ENCODE peak calls at places on chromosomes 13 and 19, in four cellular contexts. One of them, this sample, is unnamed.

GRCh38 chr19:43594710-43595604 is 977 bp downstream of the IRGQ start:
- DNase-seq in hepatocyte: peak; percentile 90
- DNase-seq in mammary epithelial cell: peak; percentile 59
- DNase-seq in effector memory CD4-positive, alpha-beta T cell: peak; percentile 54
- DNase-seq in this sample: peak; percentile 75

GRCh38 chr13:57787058-57787791 is 155.7 kb downstream of the PCDH17 start:
- DNase-seq in hepatocyte: peak; percentile 4
- DNase-seq in mammary epithelial cell: no peak
- DNase-seq in effector memory CD4-positive, alpha-beta T cell: no peak
- DNase-seq in this sample: no peak

GRCh38 chr13:41812851-41813250 is 148.1 kb downstream of the VWA8 start:
- DNase-seq in hepatocyte: no peak
- DNase-seq in effector memory CD4-positive, alpha-beta T cell: no peak
- DNase-seq in mammary epithelial cell: no peak
- DNase-seq in this sample: no peak

GRCh38 chr19:15532779-15533521 is 24.6 kb downstream of the CYP4F22 start:
- DNase-seq in mammary epithelial cell: peak; percentile 47
- DNase-seq in effector memory CD4-positive, alpha-beta T cell: no peak
- DNase-seq in hepatocyte: no peak
- DNase-seq in this sample: no peak

GRCh38 chr13:100630564-100630963 is 42.0 kb upstream of the GGACT start:
- DNase-seq in mammary epithelial cell: no peak
- DNase-seq in hepatocyte: no peak
- DNase-seq in effector memory CD4-positive, alpha-beta T cell: no peak
- DNase-seq in this sample: no peak

GRCh38 chr13:111949311-111949710 is 117.6 kb upstream of the SOX1 start:
- DNase-seq in effector memory CD4-positive, alpha-beta T cell: no peak
- DNase-seq in mammary epithelial cell: no peak
- DNase-seq in hepatocyte: no peak
- DNase-seq in this sample: no peak

GRCh38 chr19:38990949-38991697 is 15.6 kb upstream of the FBXO17 start:
- DNase-seq in effector memory CD4-positive, alpha-beta T cell: no peak
- DNase-seq in hepatocyte: no peak
- DNase-seq in mammary epithelial cell: no peak
- DNase-seq in this sample: no peak

GRCh38 chr19:6712692-6713670 is 7.5 kb downstream of the C3 start:
- DNase-seq in hepatocyte: no peak
- DNase-seq in mammary epithelial cell: no peak
- DNase-seq in effector memory CD4-positive, alpha-beta T cell: no peak
- DNase-seq in this sample: no peak

GRCh38 chr13:86554066-86554465 is 754.8 kb upstream of the SLITRK6 start:
- DNase-seq in hepatocyte: no peak
- DNase-seq in effector memory CD4-positive, alpha-beta T cell: no peak
- DNase-seq in mammary epithelial cell: no peak
- DNase-seq in this sample: no peak

GRCh38 chr19:38869836-38870607 is 8.1 kb downstream of the RINL start:
- DNase-seq in hepatocyte: peak; percentile 86
- DNase-seq in mammary epithelial cell: peak; percentile 46
- DNase-seq in effector memory CD4-positive, alpha-beta T cell: peak; percentile 88
- DNase-seq in this sample: peak; percentile 92

GRCh38 chr19:39413269-39413902 is 917 bp downstream of the PLEKHG2 start:
- DNase-seq in hepatocyte: peak; percentile 85
- DNase-seq in mammary epithelial cell: no peak
- DNase-seq in effector memory CD4-positive, alpha-beta T cell: no peak
- DNase-seq in this sample: peak; percentile 43

GRCh38 chr13:98648141-98648540 is 71.2 kb upstream of the STK24 start:
- DNase-seq in mammary epithelial cell: no peak
- DNase-seq in hepatocyte: peak; percentile 73
- DNase-seq in effector memory CD4-positive, alpha-beta T cell: no peak
- DNase-seq in this sample: no peak
- H3K27ac ChIP-seq in mammary epithelial cell: no peak overlapping the region
- H3K27ac ChIP-seq in hepatocyte: peak overlapping the region; percentile 86
- H3K27ac ChIP-seq in effector memory CD4-positive, alpha-beta T cell: no peak overlapping the region
- H3K27ac ChIP-seq in this sample: no peak overlapping the region

GRCh38 chr13:60583911-60584753 is 187.1 kb downstream of the TDRD3 start:
- DNase-seq in mammary epithelial cell: peak; percentile 64
- DNase-seq in hepatocyte: no peak
- DNase-seq in effector memory CD4-positive, alpha-beta T cell: no peak
- DNase-seq in this sample: no peak
- H3K4me3 ChIP-seq in mammary epithelial cell: no peak overlapping the region
- H3K4me3 ChIP-seq in hepatocyte: no peak overlapping the region
- H3K4me3 ChIP-seq in effector memory CD4-positive, alpha-beta T cell: no peak overlapping the region
- H3K4me3 ChIP-seq in this sample: no peak overlapping the region

GRCh38 chr19:11179716-11180297 is 17.5 kb downstream of the KANK2 start:
- DNase-seq in effector memory CD4-positive, alpha-beta T cell: no peak
- DNase-seq in mammary epithelial cell: no peak
- DNase-seq in hepatocyte: no peak
- DNase-seq in this sample: no peak
- H3K27ac ChIP-seq in effector memory CD4-positive, alpha-beta T cell: no peak overlapping the region
- H3K27ac ChIP-seq in mammary epithelial cell: no peak overlapping the region
- H3K27ac ChIP-seq in hepatocyte: no peak overlapping the region
- H3K27ac ChIP-seq in this sample: no peak overlapping the region

DNA sequence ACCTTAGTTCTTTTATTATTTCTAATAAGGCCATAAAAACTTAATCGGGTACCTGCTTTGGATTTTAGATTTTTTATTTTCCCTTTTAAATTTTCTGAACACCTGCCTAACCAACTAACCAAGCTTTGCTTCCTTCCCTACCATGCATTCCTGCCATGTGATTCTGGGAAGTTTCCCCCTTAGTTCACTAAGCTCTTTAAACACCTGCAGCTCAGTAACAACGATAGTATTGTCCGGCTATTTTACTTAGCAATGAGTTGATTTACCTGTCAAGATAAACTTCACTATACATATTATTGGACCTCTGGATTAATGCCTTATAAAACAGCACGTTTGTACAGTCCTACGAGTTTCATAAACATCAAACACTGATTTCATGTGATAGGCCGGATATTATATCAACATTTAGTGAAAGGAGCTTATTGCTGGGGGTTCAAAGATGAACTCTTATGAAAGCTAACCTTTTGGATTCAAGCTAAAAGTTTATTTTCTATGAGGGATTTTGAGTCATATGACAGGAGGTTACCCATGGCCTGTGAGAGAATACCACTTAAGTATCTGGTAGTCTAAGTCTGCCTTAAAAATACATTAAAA is 81.0 kb upstream of the STARD13 start:
- DNase-seq in hepatocyte: no peak
- DNase-seq in effector memory CD4-positive, alpha-beta T cell: no peak
- DNase-seq in mammary epithelial cell: no peak
- DNase-seq in this sample: no peak
- H3K4me3 ChIP-seq in hepatocyte: no peak overlapping the region
- H3K4me3 ChIP-seq in effector memory CD4-positive, alpha-beta T cell: no peak overlapping the region
- H3K4me3 ChIP-seq in mammary epithelial cell: no peak overlapping the region
- H3K4me3 ChIP-seq in this sample: no peak overlapping the region

GRCh38 chr19:33273065-33273736 is 29.1 kb downstream of the CEBPA start:
- DNase-seq in hepatocyte: no peak
- DNase-seq in mammary epithelial cell: peak; percentile 23
- DNase-seq in effector memory CD4-positive, alpha-beta T cell: no peak
- DNase-seq in this sample: no peak

GRCh38 chr19:33275559-33275932 is 26.8 kb downstream of the CEBPA start:
- DNase-seq in hepatocyte: no peak
- DNase-seq in mammary epithelial cell: no peak
- DNase-seq in effector memory CD4-positive, alpha-beta T cell: no peak
- DNase-seq in this sample: no peak

GRCh38 chr19:33273881-33274662 is 28.3 kb downstream of the CEBPA start:
- DNase-seq in hepatocyte: peak; percentile 75
- DNase-seq in mammary epithelial cell: peak; percentile 77
- DNase-seq in effector memory CD4-positive, alpha-beta T cell: no peak
- DNase-seq in this sample: no peak

GRCh38 chr19:33275933-33276619 is 26.3 kb downstream of the CEBPA start:
- DNase-seq in effector memory CD4-positive, alpha-beta T cell: no peak
- DNase-seq in hepatocyte: peak; percentile 63
- DNase-seq in mammary epithelial cell: no peak
- DNase-seq in this sample: no peak

DNA sequence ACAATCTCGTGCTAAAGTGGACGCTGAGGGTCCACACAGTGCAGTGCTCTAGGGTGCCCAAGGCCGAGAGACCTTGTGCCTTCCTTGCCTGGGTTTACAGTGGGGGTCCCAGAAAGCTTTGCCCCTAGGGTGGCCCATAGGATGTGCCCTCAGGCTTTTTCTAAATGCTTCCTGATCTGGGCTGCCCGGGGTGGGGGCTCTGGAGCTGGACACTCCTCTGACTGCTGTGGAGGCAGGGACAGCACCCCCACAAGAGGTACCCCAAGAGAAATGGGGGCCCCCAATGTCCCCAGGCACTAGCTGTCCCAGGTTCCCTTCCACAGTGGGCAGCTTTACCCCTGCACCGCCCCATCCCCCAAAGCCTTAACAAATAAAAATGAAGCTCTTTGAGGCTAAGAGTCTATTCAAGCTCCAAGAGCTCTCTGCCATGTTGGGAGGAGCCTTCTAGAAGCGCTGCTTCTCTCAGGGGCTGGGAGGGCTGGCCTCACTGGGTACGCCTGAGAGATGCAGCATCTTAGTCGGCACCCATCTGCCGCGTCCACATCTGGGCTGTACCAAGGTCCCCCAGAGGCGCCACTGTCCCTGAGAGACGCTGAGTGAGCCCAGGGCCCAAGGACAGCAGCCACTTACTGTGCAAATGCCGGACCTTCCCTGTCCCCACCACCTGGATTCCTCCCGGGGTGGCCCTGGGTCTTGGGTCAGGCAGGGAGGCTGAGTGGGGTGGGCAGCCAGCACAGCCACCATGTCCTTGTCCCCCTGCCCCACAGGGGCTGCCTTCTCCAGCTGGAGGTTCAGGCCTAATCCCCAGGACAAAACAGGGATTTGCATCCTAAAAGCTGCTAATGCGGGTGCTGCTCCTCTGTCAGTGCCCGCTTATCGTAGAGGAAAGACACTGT is 27.4 kb downstream of the CEBPA start:
- DNase-seq in mammary epithelial cell: no peak
- DNase-seq in hepatocyte: no peak
- DNase-seq in effector memory CD4-positive, alpha-beta T cell: no peak
- DNase-seq in this sample: no peak
- H3K27ac ChIP-seq in mammary epithelial cell: no peak overlapping the region
- H3K27ac ChIP-seq in hepatocyte: peak overlapping the region; percentile 95
- H3K27ac ChIP-seq in effector memory CD4-positive, alpha-beta T cell: no peak overlapping the region
- H3K27ac ChIP-seq in this sample: no peak overlapping the region

GRCh38 chr13:20181180-20181579 is 11.6 kb downstream of the GJB2 start:
- DNase-seq in hepatocyte: no peak
- DNase-seq in effector memory CD4-positive, alpha-beta T cell: no peak
- DNase-seq in mammary epithelial cell: no peak
- DNase-seq in this sample: no peak

GRCh38 chr13:20185657-20186056 is 7.1 kb downstream of the GJB2 start:
- DNase-seq in effector memory CD4-positive, alpha-beta T cell: no peak
- DNase-seq in mammary epithelial cell: no peak
- DNase-seq in hepatocyte: no peak
- DNase-seq in this sample: no peak

GRCh38 chr13:20178156-20178555 is 14.6 kb downstream of the GJB2 start:
- DNase-seq in mammary epithelial cell: peak; percentile 92
- DNase-seq in effector memory CD4-positive, alpha-beta T cell: no peak
- DNase-seq in hepatocyte: no peak
- DNase-seq in this sample: no peak

GRCh38 chr13:20186771-20187170 is 6.0 kb downstream of the GJB2 start:
- DNase-seq in mammary epithelial cell: no peak
- DNase-seq in effector memory CD4-positive, alpha-beta T cell: no peak
- DNase-seq in hepatocyte: no peak
- DNase-seq in this sample: no peak

DNA sequence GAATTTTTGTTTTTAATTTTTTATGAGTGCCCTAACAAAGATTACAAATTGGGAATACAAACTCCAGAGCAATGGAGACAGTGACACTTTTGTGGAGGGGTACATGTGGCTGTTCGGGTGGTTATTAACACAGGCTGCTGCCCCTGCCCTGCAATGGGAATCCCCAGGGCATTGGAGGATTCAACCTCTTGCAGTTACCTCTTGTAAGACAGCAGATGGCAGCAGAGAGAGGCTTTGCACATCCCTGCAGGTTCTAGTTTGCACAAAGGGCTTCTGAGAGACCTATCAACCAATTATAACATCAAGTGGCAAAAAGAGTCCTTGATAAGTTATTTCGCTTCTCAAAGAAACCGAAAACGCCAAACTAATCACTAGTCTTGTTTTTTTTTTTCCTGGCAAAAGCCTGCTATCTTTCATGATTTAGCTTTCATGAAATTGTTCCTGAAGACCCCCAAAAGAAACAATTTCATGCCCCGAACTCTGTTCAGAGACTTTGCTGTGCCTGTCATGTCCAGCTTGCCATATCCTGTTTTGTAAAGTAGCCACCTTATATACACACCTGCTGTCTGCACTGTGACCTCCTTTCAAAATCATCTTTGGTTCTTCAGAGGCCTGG is 10.4 kb downstream of the GJB2 start:
- DNase-seq in mammary epithelial cell: peak; percentile 54
- DNase-seq in hepatocyte: peak; percentile 86
- DNase-seq in effector memory CD4-positive, alpha-beta T cell: peak; percentile 14
- DNase-seq in this sample: peak; percentile 18
- H3K4me3 ChIP-seq in mammary epithelial cell: no peak overlapping the region
- H3K4me3 ChIP-seq in hepatocyte: no peak overlapping the region
- H3K4me3 ChIP-seq in effector memory CD4-positive, alpha-beta T cell: no peak overlapping the region
- H3K4me3 ChIP-seq in this sample: no peak overlapping the region

DNA sequence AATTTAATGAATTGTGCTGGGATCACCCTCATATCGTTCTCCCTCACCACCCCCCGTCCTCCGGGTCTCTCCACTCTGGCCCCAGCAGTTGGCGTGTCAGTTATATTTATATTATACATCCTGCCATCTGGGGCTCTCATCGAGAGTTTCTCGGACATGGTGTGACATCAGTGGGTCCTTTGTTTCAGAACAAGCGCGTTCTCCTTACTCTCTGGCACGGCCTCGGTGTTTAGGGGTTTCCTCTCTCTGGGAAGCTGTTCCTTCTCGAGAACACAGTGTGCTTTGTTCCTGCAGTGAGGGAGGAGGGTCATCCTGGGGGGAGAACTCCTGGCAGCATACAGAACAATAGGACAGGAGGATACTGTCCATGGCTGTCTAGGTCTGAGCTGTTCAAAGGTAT is 9.8 kb upstream of the MCF2L start:
- DNase-seq in hepatocyte: no peak
- DNase-seq in effector memory CD4-positive, alpha-beta T cell: no peak
- DNase-seq in mammary epithelial cell: no peak
- DNase-seq in this sample: no peak
- H3K27ac ChIP-seq in hepatocyte: no peak overlapping the region
- H3K27ac ChIP-seq in effector memory CD4-positive, alpha-beta T cell: no peak overlapping the region
- H3K27ac ChIP-seq in mammary epithelial cell: no peak overlapping the region
- H3K27ac ChIP-seq in this sample: no peak overlapping the region